ENCODE peak calls at places on chromosomes 7 and 10, in eight cellular contexts. One of them, this sample, is unnamed.

GRCh38 chr7:108452707-108453106 is 3.5 kb downstream of the NRCAM start:
- DNase-seq in Panc1: peak; percentile 17
- DNase-seq in GM12865: peak; percentile 41
- DNase-seq in cardiac muscle cell: peak; percentile 19
- DNase-seq in OCI-LY7: peak; percentile 45
- DNase-seq in cardiac fibroblast: peak; percentile 64
- DNase-seq in brain microvascular endothelial cell: peak; percentile 47
- DNase-seq in right atrium auricular region: no peak
- DNase-seq in this sample: no peak

GRCh38 chr7:29421010-29421956 is 142.4 kb upstream of the PRR15 start:
- DNase-seq in cardiac fibroblast: no peak
- DNase-seq in right atrium auricular region: no peak
- DNase-seq in Panc1: no peak
- DNase-seq in brain microvascular endothelial cell: no peak
- DNase-seq in OCI-LY7: no peak
- DNase-seq in GM12865: peak; percentile 12
- DNase-seq in cardiac muscle cell: no peak
- DNase-seq in this sample: no peak

GRCh38 chr7:85232068-85232467 is 45.2 kb upstream of the SEMA3D start:
- DNase-seq in right atrium auricular region: no peak
- DNase-seq in cardiac muscle cell: no peak
- DNase-seq in OCI-LY7: no peak
- DNase-seq in Panc1: no peak
- DNase-seq in GM12865: no peak
- DNase-seq in cardiac fibroblast: no peak
- DNase-seq in brain microvascular endothelial cell: no peak
- DNase-seq in this sample: no peak

GRCh38 chr7:30922596-30922995 is 10.9 kb downstream of the AQP1 start:
- DNase-seq in Panc1: no peak
- DNase-seq in right atrium auricular region: peak; percentile 23
- DNase-seq in OCI-LY7: no peak
- DNase-seq in cardiac fibroblast: no peak
- DNase-seq in brain microvascular endothelial cell: no peak
- DNase-seq in GM12865: no peak
- DNase-seq in cardiac muscle cell: no peak
- DNase-seq in this sample: no peak

GRCh38 chr10:69500864-69501468 is 49.7 kb downstream of the TSPAN15 start:
- DNase-seq in GM12865: no peak
- DNase-seq in cardiac fibroblast: no peak
- DNase-seq in OCI-LY7: no peak
- DNase-seq in right atrium auricular region: no peak
- DNase-seq in brain microvascular endothelial cell: no peak
- DNase-seq in Panc1: no peak
- DNase-seq in cardiac muscle cell: no peak
- DNase-seq in this sample: no peak

GRCh38 chr10:101839421-101840063 is 4.1 kb downstream of the KCNIP2 start:
- DNase-seq in OCI-LY7: no peak
- DNase-seq in Panc1: no peak
- DNase-seq in brain microvascular endothelial cell: no peak
- DNase-seq in GM12865: peak; percentile 63
- DNase-seq in cardiac muscle cell: peak; percentile 56
- DNase-seq in cardiac fibroblast: peak; percentile 48
- DNase-seq in right atrium auricular region: no peak
- DNase-seq in this sample: no peak

GRCh38 chr10:68781613-68782574 is 45.4 kb upstream of the STOX1 start:
- DNase-seq in cardiac fibroblast: no peak
- DNase-seq in OCI-LY7: peak; percentile 26
- DNase-seq in Panc1: no peak
- DNase-seq in GM12865: no peak
- DNase-seq in cardiac muscle cell: no peak
- DNase-seq in brain microvascular endothelial cell: no peak
- DNase-seq in right atrium auricular region: no peak
- DNase-seq in this sample: no peak

GRCh38 chr10:125056161-125057132 is 103.9 kb downstream of the CTBP2 start:
- DNase-seq in right atrium auricular region: no peak
- DNase-seq in OCI-LY7: no peak
- DNase-seq in brain microvascular endothelial cell: no peak
- DNase-seq in Panc1: no peak
- DNase-seq in cardiac fibroblast: no peak
- DNase-seq in GM12865: no peak
- DNase-seq in cardiac muscle cell: no peak
- DNase-seq in this sample: no peak

GRCh38 chr10:59750155-59750945 is 2.9 kb downstream of the MRLN start:
- DNase-seq in OCI-LY7: no peak
- DNase-seq in cardiac fibroblast: peak; percentile 16
- DNase-seq in right atrium auricular region: no peak
- DNase-seq in brain microvascular endothelial cell: no peak
- DNase-seq in GM12865: no peak
- DNase-seq in Panc1: no peak
- DNase-seq in cardiac muscle cell: no peak
- DNase-seq in this sample: no peak

GRCh38 chr7:100589341-100589935 is 3.3 kb downstream of the FBXO24 start:
- DNase-seq in GM12865: no peak
- DNase-seq in OCI-LY7: no peak
- DNase-seq in brain microvascular endothelial cell: no peak
- DNase-seq in right atrium auricular region: no peak
- DNase-seq in cardiac fibroblast: no peak
- DNase-seq in cardiac muscle cell: no peak
- DNase-seq in Panc1: no peak
- DNase-seq in this sample: no peak

GRCh38 chr10:132497083-132497680 is 40.4 kb upstream of the INPP5A start:
- DNase-seq in cardiac muscle cell: no peak
- DNase-seq in cardiac fibroblast: no peak
- DNase-seq in GM12865: no peak
- DNase-seq in brain microvascular endothelial cell: no peak
- DNase-seq in right atrium auricular region: no peak
- DNase-seq in Panc1: no peak
- DNase-seq in OCI-LY7: no peak
- DNase-seq in this sample: no peak

GRCh38 chr7:24038993-24039392 is 245.0 kb upstream of the NPY start:
- DNase-seq in Panc1: no peak
- DNase-seq in cardiac fibroblast: no peak
- DNase-seq in right atrium auricular region: no peak
- DNase-seq in cardiac muscle cell: no peak
- DNase-seq in brain microvascular endothelial cell: no peak
- DNase-seq in OCI-LY7: no peak
- DNase-seq in GM12865: no peak
- DNase-seq in this sample: no peak

GRCh38 chr10:35005868-35006267 is 84.3 kb downstream of the CUL2 start:
- DNase-seq in Panc1: peak; percentile 94
- DNase-seq in cardiac fibroblast: peak; percentile 93
- DNase-seq in right atrium auricular region: no peak
- DNase-seq in brain microvascular endothelial cell: peak; percentile 88
- DNase-seq in cardiac muscle cell: no peak
- DNase-seq in OCI-LY7: no peak
- DNase-seq in GM12865: no peak
- DNase-seq in this sample: no peak

GRCh38 chr10:69845574-69846251 is 44.0 kb downstream of the COL13A1 start:
- DNase-seq in brain microvascular endothelial cell: no peak
- DNase-seq in Panc1: no peak
- DNase-seq in cardiac fibroblast: peak; percentile 70
- DNase-seq in GM12865: no peak
- DNase-seq in cardiac muscle cell: peak; percentile 46
- DNase-seq in right atrium auricular region: no peak
- DNase-seq in OCI-LY7: peak; percentile 12
- DNase-seq in this sample: no peak

GRCh38 chr7:23184709-23185354 is 3.0 kb downstream of the NUP42 start:
- DNase-seq in brain microvascular endothelial cell: peak; percentile 57
- DNase-seq in cardiac muscle cell: peak; percentile 29
- DNase-seq in right atrium auricular region: no peak
- DNase-seq in GM12865: peak; percentile 30
- DNase-seq in cardiac fibroblast: peak; percentile 75
- DNase-seq in Panc1: peak; percentile 42
- DNase-seq in OCI-LY7: peak; percentile 27
- DNase-seq in this sample: no peak

GRCh38 chr10:11813855-11814557 is 9.2 kb upstream of the PROSER2 start:
- DNase-seq in brain microvascular endothelial cell: no peak
- DNase-seq in cardiac fibroblast: peak; percentile 52
- DNase-seq in cardiac muscle cell: no peak
- DNase-seq in GM12865: no peak
- DNase-seq in OCI-LY7: no peak
- DNase-seq in Panc1: no peak
- DNase-seq in right atrium auricular region: no peak
- DNase-seq in this sample: no peak

GRCh38 chr7:101624246-101625000 is 4.7 kb downstream of the MYL10 start:
- DNase-seq in brain microvascular endothelial cell: no peak
- DNase-seq in right atrium auricular region: no peak
- DNase-seq in Panc1: no peak
- DNase-seq in cardiac muscle cell: peak; percentile 23
- DNase-seq in GM12865: no peak
- DNase-seq in cardiac fibroblast: no peak
- DNase-seq in OCI-LY7: no peak
- DNase-seq in this sample: no peak

GRCh38 chr7:155247479-155248365 is 50.0 kb upstream of the INSIG1 start:
- DNase-seq in right atrium auricular region: no peak
- DNase-seq in cardiac muscle cell: no peak
- DNase-seq in cardiac fibroblast: no peak
- DNase-seq in brain microvascular endothelial cell: no peak
- DNase-seq in Panc1: no peak
- DNase-seq in OCI-LY7: no peak
- DNase-seq in GM12865: no peak
- DNase-seq in this sample: no peak

DNA sequence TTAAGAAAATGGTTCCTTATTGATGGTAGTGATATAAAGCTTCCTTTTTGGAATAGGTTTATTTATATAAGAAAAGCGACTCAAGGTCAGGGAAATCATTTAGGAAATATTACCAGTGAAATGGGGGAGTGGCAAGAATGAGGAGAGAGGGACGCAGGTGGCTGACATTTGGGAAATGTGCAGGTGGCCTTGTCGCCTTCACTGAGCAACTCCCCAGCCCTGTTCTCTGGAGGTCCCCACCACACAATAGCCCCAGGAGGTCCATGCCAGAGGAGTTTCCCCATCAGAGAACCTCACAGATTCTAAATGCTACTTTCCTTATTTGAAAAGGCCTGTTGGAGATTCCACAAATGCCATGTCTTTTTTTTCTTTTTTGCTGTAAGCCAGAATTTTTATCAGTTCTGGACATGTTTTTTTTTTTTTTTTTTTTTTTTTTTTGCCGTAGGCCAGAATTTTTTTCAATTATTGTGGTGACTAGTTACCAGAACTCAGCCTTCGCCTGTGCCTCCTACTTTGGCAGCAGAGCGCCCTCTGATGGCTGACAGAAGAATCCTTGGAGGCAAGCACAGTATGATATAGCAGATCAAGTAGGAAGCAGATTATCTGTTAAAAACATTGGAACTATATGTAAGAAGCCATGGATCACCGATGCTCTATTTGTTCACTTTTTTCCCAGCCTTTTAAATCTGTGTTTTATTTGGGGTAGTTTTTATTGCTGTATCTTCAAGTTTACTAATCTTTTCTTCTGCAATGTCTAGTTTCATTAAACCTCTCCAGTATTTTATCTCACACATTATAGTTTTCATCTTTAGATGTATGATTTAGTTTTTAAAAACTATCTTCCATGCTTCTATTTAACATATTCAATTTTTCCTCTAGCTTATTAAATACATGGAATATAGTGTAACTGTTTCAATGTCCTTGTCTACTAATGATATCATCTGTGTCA is 18.6 kb downstream of the OPALIN start:
- DNase-seq in Panc1: peak; percentile 20
- DNase-seq in OCI-LY7: peak; percentile 88
- DNase-seq in brain microvascular endothelial cell: peak; percentile 72
- DNase-seq in cardiac muscle cell: peak; percentile 86
- DNase-seq in cardiac fibroblast: peak; percentile 76
- DNase-seq in right atrium auricular region: no peak
- DNase-seq in GM12865: peak; percentile 83
- DNase-seq in this sample: no peak
- TF ChIP-seq CTCF in Panc1: peak; percentile 89
- TF ChIP-seq CTCF in OCI-LY7: peak; percentile 99
- TF ChIP-seq CTCF in brain microvascular endothelial cell: peak; percentile 93
- TF ChIP-seq CTCF in cardiac muscle cell: peak; percentile 88
- TF ChIP-seq CTCF in cardiac fibroblast: peak; percentile 78
- TF ChIP-seq CTCF in right atrium auricular region: peak; percentile 67
- TF ChIP-seq CTCF in GM12865: peak; percentile 81
- TF ChIP-seq CTCF in this sample: no peak

GRCh38 chr10:32346551-32347362 is at the start of gene EPC1:
- DNase-seq in Panc1: peak; percentile 43
- DNase-seq in cardiac muscle cell: peak; percentile 90
- DNase-seq in GM12865: peak; percentile 96
- DNase-seq in OCI-LY7: peak; percentile 92
- DNase-seq in brain microvascular endothelial cell: peak; percentile 66
- DNase-seq in cardiac fibroblast: peak; percentile 93
- DNase-seq in right atrium auricular region: peak; percentile 79
- DNase-seq in this sample: peak; percentile 44
- TF ChIP-seq CTCF in Panc1: peak; percentile 30
- TF ChIP-seq CTCF in cardiac muscle cell: no peak
- TF ChIP-seq CTCF in GM12865: no peak
- TF ChIP-seq CTCF in OCI-LY7: no peak
- TF ChIP-seq CTCF in brain microvascular endothelial cell: no peak
- TF ChIP-seq CTCF in cardiac fibroblast: no peak
- TF ChIP-seq CTCF in right atrium auricular region: no peak
- TF ChIP-seq CTCF in this sample: no peak

GRCh38 chr10:106795619-106796018 is 368.9 kb downstream of the SORCS1 start:
- DNase-seq in right atrium auricular region: no peak
- DNase-seq in Panc1: no peak
- DNase-seq in cardiac fibroblast: peak; percentile 10
- DNase-seq in GM12865: peak; percentile 78
- DNase-seq in OCI-LY7: no peak
- DNase-seq in cardiac muscle cell: peak; percentile 74
- DNase-seq in brain microvascular endothelial cell: no peak
- DNase-seq in this sample: no peak
- TF ChIP-seq CTCF in right atrium auricular region: peak; percentile 56
- TF ChIP-seq CTCF in Panc1: peak; percentile 63
- TF ChIP-seq CTCF in cardiac fibroblast: no peak
- TF ChIP-seq CTCF in GM12865: peak; percentile 70
- TF ChIP-seq CTCF in OCI-LY7: peak; percentile 46
- TF ChIP-seq CTCF in cardiac muscle cell: peak; percentile 5
- TF ChIP-seq CTCF in brain microvascular endothelial cell: peak; percentile 9
- TF ChIP-seq CTCF in this sample: no peak

GRCh38 chr10:13441476-13441875 is 87.3 kb downstream of the BEND7 start:
- DNase-seq in cardiac fibroblast: no peak
- DNase-seq in Panc1: no peak
- DNase-seq in OCI-LY7: no peak
- DNase-seq in cardiac muscle cell: no peak
- DNase-seq in brain microvascular endothelial cell: no peak
- DNase-seq in GM12865: no peak
- DNase-seq in right atrium auricular region: no peak
- DNase-seq in this sample: no peak

GRCh38 chr10:13439313-13439712 is 89.5 kb downstream of the BEND7 start:
- DNase-seq in cardiac fibroblast: no peak
- DNase-seq in cardiac muscle cell: no peak
- DNase-seq in Panc1: no peak
- DNase-seq in brain microvascular endothelial cell: no peak
- DNase-seq in OCI-LY7: no peak
- DNase-seq in right atrium auricular region: no peak
- DNase-seq in GM12865: no peak
- DNase-seq in this sample: no peak

GRCh38 chr10:13437026-13437555 is 89.0 kb upstream of the SEPHS1 start:
- DNase-seq in cardiac muscle cell: no peak
- DNase-seq in right atrium auricular region: no peak
- DNase-seq in Panc1: no peak
- DNase-seq in brain microvascular endothelial cell: no peak
- DNase-seq in OCI-LY7: no peak
- DNase-seq in GM12865: no peak
- DNase-seq in cardiac fibroblast: no peak
- DNase-seq in this sample: no peak

GRCh38 chr10:13439771-13440708 is 88.8 kb downstream of the BEND7 start:
- DNase-seq in cardiac muscle cell: peak; percentile 80
- DNase-seq in brain microvascular endothelial cell: peak; percentile 29
- DNase-seq in GM12865: peak; percentile 42
- DNase-seq in OCI-LY7: peak; percentile 55
- DNase-seq in Panc1: no peak
- DNase-seq in cardiac fibroblast: peak; percentile 38
- DNase-seq in right atrium auricular region: peak; percentile 63
- DNase-seq in this sample: no peak

GRCh38 chr10:13440709-13441061 is 88.1 kb downstream of the BEND7 start:
- DNase-seq in cardiac muscle cell: no peak
- DNase-seq in Panc1: peak; percentile 8
- DNase-seq in brain microvascular endothelial cell: no peak
- DNase-seq in OCI-LY7: no peak
- DNase-seq in GM12865: no peak
- DNase-seq in cardiac fibroblast: no peak
- DNase-seq in right atrium auricular region: no peak
- DNase-seq in this sample: no peak
- TF ChIP-seq CTCF in cardiac muscle cell: no peak
- TF ChIP-seq CTCF in Panc1: peak; percentile 66
- TF ChIP-seq CTCF in brain microvascular endothelial cell: no peak
- TF ChIP-seq CTCF in OCI-LY7: peak; percentile 29
- TF ChIP-seq CTCF in GM12865: no peak
- TF ChIP-seq CTCF in cardiac fibroblast: no peak
- TF ChIP-seq CTCF in right atrium auricular region: peak; percentile 6
- TF ChIP-seq CTCF in this sample: no peak